ENCODE peak calls at places on chromosomes 3 and 15, in four cellular contexts. Y is mesendoderm, V is IMR-90, L is H9. O is an unnamed sample.

GRCh38 chr3:43768594-43768993 is 77.9 kb downstream of the ABHD5 start:
- DNase-seq in Y (no peak), V (peak; percentile 31), L (no peak), O (no peak)

GRCh38 chr3:177816667-177817208 is 619.5 kb upstream of the TBL1XR1 start:
- DNase-seq in Y (peak; percentile 36), V (peak; percentile 59), L (no peak), O (no peak)

GRCh38 chr3:184354121-184354728 is 7.2 kb downstream of the CLCN2 start:
- DNase-seq in Y (peak; percentile 55), V (no peak), L (peak; percentile 65), O (peak; percentile 37)

GRCh38 chr3:53255775-53256703 is at the start of gene TKT:
- DNase-seq in Y (peak; percentile 96), V (peak; percentile 87), L (peak; percentile 83), O (peak; percentile 89)

GRCh38 chr3:174776123-174776522 is 83.0 kb upstream of the NAALADL2 start:
- DNase-seq in Y (no peak), V (peak; percentile 71), L (no peak), O (peak; percentile 46)

GRCh38 chr3:189270248-189270832 is 98.6 kb downstream of the TPRG1 start:
- DNase-seq in Y (peak; percentile 90), V (peak; percentile 66), L (peak; percentile 78), O (peak; percentile 80)

GRCh38 chr3:171113716-171114115 is 87.2 kb upstream of the SLC2A2 start:
- DNase-seq in Y (peak; percentile 72), V (no peak), L (peak; percentile 58), O (no peak)

GRCh38 chr15:90956551-90957104 is 1.9 kb downstream of the RCCD1 start:
- DNase-seq in Y (peak; percentile 88), V (peak; percentile 70), L (peak; percentile 85), O (peak; percentile 79)

GRCh38 chr3:105401254-105401653 is 34.5 kb downstream of the ALCAM start:
- DNase-seq in Y (no peak), V (no peak), L (no peak), O (no peak)

GRCh38 chr3:154469585-154469984 is 39.6 kb upstream of the GPR149 start:
- DNase-seq in Y (no peak), V (no peak), L (no peak), O (no peak)

GRCh38 chr3:4802903-4803302 is 176.3 kb upstream of the BHLHE40 start:
- DNase-seq in Y (no peak), V (no peak), L (no peak), O (no peak)

DNA sequence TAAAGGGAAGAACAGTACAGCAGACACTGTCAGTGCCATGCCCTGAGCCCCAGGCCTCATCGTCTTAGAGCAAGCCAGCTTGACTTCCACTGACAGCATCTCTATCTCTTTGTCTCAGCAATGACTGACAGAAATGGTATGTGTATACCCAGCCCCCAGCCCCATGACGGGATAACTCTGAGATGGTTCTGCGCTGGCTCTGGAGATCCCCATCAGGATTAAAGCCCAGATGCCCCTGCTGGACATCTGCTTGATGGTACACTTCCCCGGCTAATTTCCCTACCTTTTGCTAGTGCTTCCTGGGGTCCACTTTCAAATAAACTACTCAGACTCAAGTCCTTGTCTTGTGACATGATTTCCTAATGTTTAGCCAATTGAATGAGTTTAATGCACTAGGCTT is 7.6 kb downstream of the NMNAT3 start:
- DNase-seq in Y (no peak), V (no peak), L (no peak), O (no peak)
- H2BK15ac ChIP-seq in Y (no peak overlapping the region), V (no peak overlapping the region), L (no peak overlapping the region), O (no peak overlapping the region)

DNA sequence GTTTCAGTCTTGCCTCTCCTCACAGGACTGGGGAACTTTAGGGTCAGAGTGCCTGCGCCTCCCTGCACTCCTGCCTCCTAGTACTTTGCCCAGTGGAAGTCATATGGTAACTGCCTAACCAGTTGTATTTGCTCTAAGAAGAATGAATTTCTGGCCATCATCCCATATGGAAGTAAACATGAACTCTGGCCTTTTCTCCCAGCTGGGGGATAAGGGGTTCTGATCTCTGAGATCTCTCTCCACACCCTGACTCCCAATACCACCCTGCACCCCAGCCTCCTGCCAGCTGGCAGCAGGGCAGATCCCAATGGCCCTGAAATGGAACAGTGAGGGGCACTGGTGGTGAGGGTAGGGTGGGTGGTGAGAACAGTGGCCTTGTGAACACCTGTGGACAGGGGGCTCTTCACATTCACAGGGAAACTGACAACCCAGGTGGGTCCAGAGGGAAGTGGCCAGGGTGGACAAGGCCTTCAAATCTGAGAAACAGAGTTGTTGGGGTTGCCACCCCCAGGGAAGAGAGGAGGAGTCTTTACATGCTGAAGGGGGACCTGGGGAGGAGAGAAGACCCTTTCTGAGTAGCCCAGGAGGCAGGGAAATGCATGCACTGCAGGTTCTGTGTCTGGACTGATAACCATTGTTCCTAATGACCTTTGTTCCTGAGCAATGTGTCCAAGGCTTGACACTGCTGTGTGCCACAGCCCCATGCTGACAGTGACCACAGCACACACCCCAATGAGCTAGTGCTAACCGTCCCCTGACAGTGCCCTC is 36.9 kb downstream of the RHCG start:
- DNase-seq in Y (no peak), V (no peak), L (no peak), O (no peak)
- H2AK5ac ChIP-seq in Y (no peak overlapping the region), V (no peak overlapping the region), L (no peak overlapping the region), O (no peak overlapping the region)

GRCh38 chr15:57665939-57666338 is 40.6 kb upstream of the POLR2M start:
- DNase-seq in Y (no peak), V (no peak), L (no peak), O (no peak)
- H3K27me3 ChIP-seq in Y (no peaks in the 10 kb centered on the region), V (peaks cover 10% of the 10 kb centered on the region), L (no peaks in the 10 kb centered on the region), O (no peaks in the 10 kb centered on the region)

DNA sequence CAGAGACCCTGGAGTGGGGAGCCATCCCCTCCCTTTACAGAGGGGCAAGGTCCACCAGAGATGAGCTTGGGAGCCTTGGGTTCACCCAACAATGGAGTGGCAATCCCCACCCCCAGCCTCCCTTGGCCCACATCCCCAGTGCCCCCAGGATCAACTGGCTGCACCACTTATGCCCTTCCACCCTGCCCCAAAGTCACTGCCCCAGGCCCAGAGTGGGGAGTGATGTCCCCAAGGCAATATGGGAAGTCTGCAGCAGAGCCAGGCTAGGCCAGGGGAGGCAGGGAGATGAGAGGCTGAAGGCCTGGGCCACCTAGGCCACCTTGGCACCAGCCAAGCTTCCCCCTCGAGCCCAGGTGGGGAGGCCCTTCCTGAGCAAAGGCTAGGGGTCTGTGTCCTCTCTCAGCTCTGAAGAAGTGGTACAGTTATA is 145.5 kb downstream of the SMAD6 start:
- DNase-seq in Y (no peak), V (no peak), L (peak; percentile 10), O (no peak)
- H2BK15ac ChIP-seq in Y (no peak overlapping the region), V (no peak overlapping the region), L (no peak overlapping the region), O (peak overlapping the region; percentile 44)

O was measured in mesenchymal stem cell.